ENCODE peak calls at places on chromosome 20, in eight cellular contexts. One of them, this sample, is unnamed.

GRCh38 chr20:36541227-36542018 is at the start of gene MYL9:
- DNase-seq in hepatocyte: peak
- DNase-seq in mammary epithelial cell: no peak
- DNase-seq in neural progenitor cell: peak
- DNase-seq in HCT116: no peak
- DNase-seq in MM.1S: no peak
- DNase-seq in fibroblast of lung: peak
- DNase-seq in GM23248: peak
- DNase-seq in this sample: peak

GRCh38 chr20:41087325-41087685 is 50.0 kb upstream of the PLCG1 start:
- DNase-seq in mammary epithelial cell: no peak
- DNase-seq in neural progenitor cell: no peak
- DNase-seq in hepatocyte: no peak
- DNase-seq in GM23248: no peak
- DNase-seq in fibroblast of lung: no peak
- DNase-seq in MM.1S: no peak
- DNase-seq in HCT116: no peak
- DNase-seq in this sample: peak

GRCh38 chr20:44496976-44497375 is 21.3 kb downstream of the TTPAL start:
- DNase-seq in hepatocyte: no peak
- DNase-seq in neural progenitor cell: peak
- DNase-seq in mammary epithelial cell: peak
- DNase-seq in HCT116: peak
- DNase-seq in fibroblast of lung: peak
- DNase-seq in GM23248: peak
- DNase-seq in MM.1S: no peak
- DNase-seq in this sample: peak

GRCh38 chr20:45445805-45446562 is 23.6 kb upstream of the WFDC2 start:
- DNase-seq in HCT116: peak
- DNase-seq in neural progenitor cell: peak
- DNase-seq in GM23248: peak
- DNase-seq in MM.1S: peak
- DNase-seq in mammary epithelial cell: peak
- DNase-seq in hepatocyte: no peak
- DNase-seq in fibroblast of lung: no peak
- DNase-seq in this sample: peak

GRCh38 chr20:46304361-46304760 is 3.9 kb downstream of the CDH22 start:
- DNase-seq in MM.1S: no peak
- DNase-seq in mammary epithelial cell: no peak
- DNase-seq in HCT116: no peak
- DNase-seq in neural progenitor cell: no peak
- DNase-seq in GM23248: no peak
- DNase-seq in fibroblast of lung: peak
- DNase-seq in hepatocyte: no peak
- DNase-seq in this sample: no peak

GRCh38 chr20:54084727-54085368 is 14.5 kb upstream of the BCAS1 start:
- DNase-seq in GM23248: peak
- DNase-seq in neural progenitor cell: no peak
- DNase-seq in hepatocyte: no peak
- DNase-seq in mammary epithelial cell: no peak
- DNase-seq in HCT116: no peak
- DNase-seq in fibroblast of lung: peak
- DNase-seq in MM.1S: no peak
- DNase-seq in this sample: peak

GRCh38 chr20:1341561-1342265 is 12.8 kb upstream of the SDCBP2 start:
- DNase-seq in hepatocyte: no peak
- DNase-seq in mammary epithelial cell: no peak
- DNase-seq in MM.1S: no peak
- DNase-seq in neural progenitor cell: no peak
- DNase-seq in HCT116: no peak
- DNase-seq in fibroblast of lung: peak
- DNase-seq in GM23248: peak
- DNase-seq in this sample: peak

GRCh38 chr20:48238326-48238725 is 453.0 kb upstream of the SULF2 start:
- DNase-seq in mammary epithelial cell: peak
- DNase-seq in GM23248: peak
- DNase-seq in neural progenitor cell: no peak
- DNase-seq in hepatocyte: no peak
- DNase-seq in MM.1S: no peak
- DNase-seq in fibroblast of lung: peak
- DNase-seq in HCT116: no peak
- DNase-seq in this sample: peak

GRCh38 chr20:10433014-10433622 is 904 bp downstream of the MKKS start:
- DNase-seq in mammary epithelial cell: peak
- DNase-seq in fibroblast of lung: peak
- DNase-seq in neural progenitor cell: peak
- DNase-seq in GM23248: peak
- DNase-seq in MM.1S: no peak
- DNase-seq in HCT116: no peak
- DNase-seq in hepatocyte: no peak
- DNase-seq in this sample: no peak

GRCh38 chr20:34689486-34689885 is 12.6 kb upstream of the PIGU start:
- DNase-seq in GM23248: peak
- DNase-seq in neural progenitor cell: no peak
- DNase-seq in HCT116: no peak
- DNase-seq in MM.1S: no peak
- DNase-seq in fibroblast of lung: no peak
- DNase-seq in hepatocyte: no peak
- DNase-seq in mammary epithelial cell: no peak
- DNase-seq in this sample: peak

GRCh38 chr20:51650685-51651134 is 108.2 kb upstream of the NFATC2 start:
- DNase-seq in hepatocyte: no peak
- DNase-seq in HCT116: peak
- DNase-seq in fibroblast of lung: peak
- DNase-seq in mammary epithelial cell: peak
- DNase-seq in GM23248: peak
- DNase-seq in neural progenitor cell: no peak
- DNase-seq in MM.1S: no peak
- DNase-seq in this sample: no peak

GRCh38 chr20:634526-634925 is 18.5 kb downstream of the SRXN1 start:
- DNase-seq in mammary epithelial cell: no peak
- DNase-seq in MM.1S: no peak
- DNase-seq in neural progenitor cell: peak
- DNase-seq in fibroblast of lung: no peak
- DNase-seq in GM23248: no peak
- DNase-seq in hepatocyte: no peak
- DNase-seq in HCT116: no peak
- DNase-seq in this sample: no peak

GRCh38 chr20:25484224-25484846 is 76.9 kb downstream of the GINS1 start:
- DNase-seq in HCT116: no peak
- DNase-seq in hepatocyte: no peak
- DNase-seq in mammary epithelial cell: peak
- DNase-seq in GM23248: no peak
- DNase-seq in MM.1S: no peak
- DNase-seq in fibroblast of lung: no peak
- DNase-seq in neural progenitor cell: no peak
- DNase-seq in this sample: no peak

GRCh38 chr20:46128310-46129151 is 10.4 kb downstream of the CD40 start:
- DNase-seq in mammary epithelial cell: no peak
- DNase-seq in fibroblast of lung: peak
- DNase-seq in neural progenitor cell: peak
- DNase-seq in GM23248: peak
- DNase-seq in HCT116: no peak
- DNase-seq in MM.1S: no peak
- DNase-seq in hepatocyte: peak
- DNase-seq in this sample: no peak

GRCh38 chr20:35866446-35867202 is 87.7 kb downstream of the SCAND1 start:
- DNase-seq in MM.1S: no peak
- DNase-seq in mammary epithelial cell: no peak
- DNase-seq in neural progenitor cell: no peak
- DNase-seq in HCT116: no peak
- DNase-seq in fibroblast of lung: peak
- DNase-seq in GM23248: peak
- DNase-seq in hepatocyte: no peak
- DNase-seq in this sample: no peak

GRCh38 chr20:24208652-24209051 is 220.1 kb upstream of the GGTLC1 start:
- DNase-seq in GM23248: no peak
- DNase-seq in fibroblast of lung: no peak
- DNase-seq in hepatocyte: no peak
- DNase-seq in mammary epithelial cell: no peak
- DNase-seq in MM.1S: no peak
- DNase-seq in neural progenitor cell: peak
- DNase-seq in HCT116: no peak
- DNase-seq in this sample: peak

GRCh38 chr20:25211273-25211672 is 15.8 kb downstream of the ENTPD6 start:
- DNase-seq in hepatocyte: no peak
- DNase-seq in GM23248: no peak
- DNase-seq in fibroblast of lung: no peak
- DNase-seq in neural progenitor cell: no peak
- DNase-seq in HCT116: no peak
- DNase-seq in mammary epithelial cell: no peak
- DNase-seq in MM.1S: no peak
- DNase-seq in this sample: no peak

GRCh38 chr20:19048898-19049889 is 163.2 kb upstream of the SLC24A3 start:
- DNase-seq in MM.1S: no peak
- DNase-seq in mammary epithelial cell: no peak
- DNase-seq in neural progenitor cell: no peak
- DNase-seq in GM23248: peak
- DNase-seq in HCT116: no peak
- DNase-seq in fibroblast of lung: no peak
- DNase-seq in hepatocyte: no peak
- DNase-seq in this sample: no peak

GRCh38 chr20:36773123-36773547 is 428 bp downstream of the DSN1 start:
- DNase-seq in mammary epithelial cell: no peak
- DNase-seq in fibroblast of lung: no peak
- DNase-seq in hepatocyte: no peak
- DNase-seq in MM.1S: peak
- DNase-seq in HCT116: no peak
- DNase-seq in GM23248: peak
- DNase-seq in neural progenitor cell: peak
- DNase-seq in this sample: no peak

GRCh38 chr20:59832406-59833156 is 100.9 kb downstream of the SYCP2 start:
- DNase-seq in mammary epithelial cell: no peak
- DNase-seq in GM23248: no peak
- DNase-seq in hepatocyte: peak
- DNase-seq in fibroblast of lung: no peak
- DNase-seq in neural progenitor cell: no peak
- DNase-seq in HCT116: no peak
- DNase-seq in MM.1S: no peak
- DNase-seq in this sample: no peak

GRCh38 chr20:17762873-17763557 is 63.2 kb downstream of the BANF2 start:
- DNase-seq in HCT116: no peak
- DNase-seq in fibroblast of lung: no peak
- DNase-seq in neural progenitor cell: no peak
- DNase-seq in hepatocyte: no peak
- DNase-seq in mammary epithelial cell: no peak
- DNase-seq in MM.1S: no peak
- DNase-seq in GM23248: no peak
- DNase-seq in this sample: peak

GRCh38 chr20:3238616-3239025 is 369 bp downstream of the SLC4A11 start:
- DNase-seq in neural progenitor cell: peak
- DNase-seq in hepatocyte: peak
- DNase-seq in GM23248: peak
- DNase-seq in mammary epithelial cell: peak
- DNase-seq in fibroblast of lung: peak
- DNase-seq in HCT116: no peak
- DNase-seq in MM.1S: peak
- DNase-seq in this sample: no peak

GRCh38 chr20:3237958-3238615 is 903 bp downstream of the SLC4A11 start:
- DNase-seq in hepatocyte: no peak
- DNase-seq in GM23248: no peak
- DNase-seq in fibroblast of lung: no peak
- DNase-seq in HCT116: no peak
- DNase-seq in neural progenitor cell: peak
- DNase-seq in MM.1S: no peak
- DNase-seq in mammary epithelial cell: no peak
- DNase-seq in this sample: no peak

GRCh38 chr20:3240776-3241363 is 1.9 kb upstream of the SLC4A11 start:
- DNase-seq in GM23248: no peak
- DNase-seq in MM.1S: no peak
- DNase-seq in mammary epithelial cell: no peak
- DNase-seq in neural progenitor cell: no peak
- DNase-seq in hepatocyte: no peak
- DNase-seq in HCT116: no peak
- DNase-seq in fibroblast of lung: no peak
- DNase-seq in this sample: no peak

GRCh38 chr20:3239026-3239866 is at the start of gene SLC4A11:
- DNase-seq in neural progenitor cell: peak
- DNase-seq in fibroblast of lung: peak
- DNase-seq in HCT116: peak
- DNase-seq in mammary epithelial cell: peak
- DNase-seq in hepatocyte: peak
- DNase-seq in GM23248: peak
- DNase-seq in MM.1S: peak
- DNase-seq in this sample: peak

GRCh38 chr20:3239867-3240775 is 1.1 kb upstream of the SLC4A11 start:
- DNase-seq in HCT116: no peak
- DNase-seq in MM.1S: no peak
- DNase-seq in neural progenitor cell: peak
- DNase-seq in GM23248: peak
- DNase-seq in fibroblast of lung: peak
- DNase-seq in mammary epithelial cell: peak
- DNase-seq in hepatocyte: no peak
- DNase-seq in this sample: no peak
- TF ChIP-seq EZH2 in HCT116: no peak
- TF ChIP-seq EZH2 in MM.1S: no peak
- TF ChIP-seq EZH2 in neural progenitor cell: peak
- TF ChIP-seq EZH2 in GM23248: no peak
- TF ChIP-seq EZH2 in fibroblast of lung: no peak
- TF ChIP-seq EZH2 in mammary epithelial cell: no peak
- TF ChIP-seq EZH2 in hepatocyte: no peak
- TF ChIP-seq EZH2 in this sample: no peak

GRCh38 chr20:39050555-39050902 is 88.4 kb downstream of the DHX35 start:
- DNase-seq in hepatocyte: no peak
- DNase-seq in fibroblast of lung: no peak
- DNase-seq in MM.1S: no peak
- DNase-seq in mammary epithelial cell: no peak
- DNase-seq in GM23248: no peak
- DNase-seq in neural progenitor cell: no peak
- DNase-seq in HCT116: no peak
- DNase-seq in this sample: no peak
- H3K27ac ChIP-seq in hepatocyte: no peak
- H3K27ac ChIP-seq in fibroblast of lung: no peak
- H3K27ac ChIP-seq in MM.1S: no peak
- H3K27ac ChIP-seq in mammary epithelial cell: no peak
- H3K27ac ChIP-seq in GM23248: no peak
- H3K27ac ChIP-seq in neural progenitor cell: no peak
- H3K27ac ChIP-seq in HCT116: no peak
- H3K27ac ChIP-seq in this sample: no peak

GRCh38 chr20:58515240-58516212 is at the start of gene APCDD1L:
- DNase-seq in GM23248: peak
- DNase-seq in hepatocyte: no peak
- DNase-seq in fibroblast of lung: peak
- DNase-seq in neural progenitor cell: peak
- DNase-seq in MM.1S: no peak
- DNase-seq in mammary epithelial cell: peak
- DNase-seq in HCT116: no peak
- DNase-seq in this sample: peak
- TF ChIP-seq EZH2 in GM23248: no peak
- TF ChIP-seq EZH2 in hepatocyte: peak
- TF ChIP-seq EZH2 in fibroblast of lung: no peak
- TF ChIP-seq EZH2 in neural progenitor cell: peak
- TF ChIP-seq EZH2 in MM.1S: no peak
- TF ChIP-seq EZH2 in mammary epithelial cell: no peak
- TF ChIP-seq EZH2 in HCT116: no peak
- TF ChIP-seq EZH2 in this sample: no peak

GRCh38 chr20:13929836-13930235 is 60.6 kb downstream of the SEL1L2 start:
- DNase-seq in neural progenitor cell: no peak
- DNase-seq in MM.1S: no peak
- DNase-seq in GM23248: no peak
- DNase-seq in hepatocyte: no peak
- DNase-seq in mammary epithelial cell: no peak
- DNase-seq in fibroblast of lung: no peak
- DNase-seq in HCT116: no peak
- DNase-seq in this sample: no peak

GRCh38 chr20:13934992-13935894 is 55.2 kb downstream of the SEL1L2 start:
- DNase-seq in neural progenitor cell: no peak
- DNase-seq in mammary epithelial cell: no peak
- DNase-seq in HCT116: no peak
- DNase-seq in fibroblast of lung: no peak
- DNase-seq in MM.1S: no peak
- DNase-seq in GM23248: no peak
- DNase-seq in hepatocyte: no peak
- DNase-seq in this sample: no peak

GRCh38 chr20:13930246-13930645 is 60.2 kb downstream of the SEL1L2 start:
- DNase-seq in HCT116: no peak
- DNase-seq in hepatocyte: no peak
- DNase-seq in mammary epithelial cell: peak
- DNase-seq in MM.1S: no peak
- DNase-seq in neural progenitor cell: no peak
- DNase-seq in GM23248: peak
- DNase-seq in fibroblast of lung: no peak
- DNase-seq in this sample: peak
- H3K27ac ChIP-seq in HCT116: no peak
- H3K27ac ChIP-seq in hepatocyte: no peak
- H3K27ac ChIP-seq in mammary epithelial cell: no peak
- H3K27ac ChIP-seq in MM.1S: no peak
- H3K27ac ChIP-seq in neural progenitor cell: no peak
- H3K27ac ChIP-seq in GM23248: no peak
- H3K27ac ChIP-seq in fibroblast of lung: no peak
- H3K27ac ChIP-seq in this sample: no peak

This sample was measured in PC-9.